ENCODE peak calls at places on chromosomes 11 and 22, in six cellular contexts. One of them, this sample, is unnamed.

GRCh38 chr11:41382927-41383326 is 76.5 kb downstream of the LRRC4C start:
- DNase-seq in NCI-H2029: no peak
- DNase-seq in iPS DF 6.9: no peak
- DNase-seq in right lobe of liver: no peak
- DNase-seq in CD8-positive, alpha-beta memory T cell: no peak
- DNase-seq in HEK293T: no peak
- DNase-seq in this sample: no peak

GRCh38 chr11:60942970-60943565 is 8.9 kb downstream of the SLC15A3 start:
- DNase-seq in HEK293T: no peak
- DNase-seq in right lobe of liver: no peak
- DNase-seq in NCI-H2029: peak; percentile 95
- DNase-seq in iPS DF 6.9: no peak
- DNase-seq in CD8-positive, alpha-beta memory T cell: no peak
- DNase-seq in this sample: no peak

GRCh38 chr11:2482199-2482598 is 37.4 kb downstream of the KCNQ1 start:
- DNase-seq in right lobe of liver: no peak
- DNase-seq in HEK293T: no peak
- DNase-seq in iPS DF 6.9: no peak
- DNase-seq in NCI-H2029: peak; percentile 62
- DNase-seq in CD8-positive, alpha-beta memory T cell: no peak
- DNase-seq in this sample: no peak

GRCh38 chr22:45977003-45977395 is at the start of gene WNT7B:
- DNase-seq in iPS DF 6.9: no peak
- DNase-seq in right lobe of liver: no peak
- DNase-seq in HEK293T: no peak
- DNase-seq in NCI-H2029: peak; percentile 78
- DNase-seq in CD8-positive, alpha-beta memory T cell: no peak
- DNase-seq in this sample: no peak

GRCh38 chr11:15969701-15970329 is 386.5 kb downstream of the SOX6 start:
- DNase-seq in CD8-positive, alpha-beta memory T cell: no peak
- DNase-seq in iPS DF 6.9: no peak
- DNase-seq in NCI-H2029: no peak
- DNase-seq in right lobe of liver: no peak
- DNase-seq in HEK293T: no peak
- DNase-seq in this sample: no peak

GRCh38 chr11:74015919-74016684 is 7.2 kb upstream of the UCP3 start:
- DNase-seq in right lobe of liver: no peak
- DNase-seq in HEK293T: no peak
- DNase-seq in CD8-positive, alpha-beta memory T cell: no peak
- DNase-seq in NCI-H2029: no peak
- DNase-seq in iPS DF 6.9: no peak
- DNase-seq in this sample: no peak

GRCh38 chr22:41478891-41479521 is 10.1 kb downstream of the ACO2 start:
- DNase-seq in NCI-H2029: no peak
- DNase-seq in right lobe of liver: peak; percentile 81
- DNase-seq in CD8-positive, alpha-beta memory T cell: no peak
- DNase-seq in HEK293T: no peak
- DNase-seq in iPS DF 6.9: no peak
- DNase-seq in this sample: no peak

GRCh38 chr11:111357150-111358037 is 21.7 kb downstream of the POU2AF1 start:
- DNase-seq in HEK293T: no peak
- DNase-seq in right lobe of liver: no peak
- DNase-seq in iPS DF 6.9: no peak
- DNase-seq in CD8-positive, alpha-beta memory T cell: no peak
- DNase-seq in NCI-H2029: no peak
- DNase-seq in this sample: no peak

GRCh38 chr11:86370171-86370570 is 4.5 kb upstream of the CCDC81 start:
- DNase-seq in CD8-positive, alpha-beta memory T cell: no peak
- DNase-seq in right lobe of liver: no peak
- DNase-seq in iPS DF 6.9: no peak
- DNase-seq in NCI-H2029: no peak
- DNase-seq in HEK293T: no peak
- DNase-seq in this sample: no peak

GRCh38 chr22:37063436-37064420 is 12.2 kb downstream of the KCTD17 start:
- DNase-seq in right lobe of liver: no peak
- DNase-seq in NCI-H2029: peak; percentile 76
- DNase-seq in iPS DF 6.9: no peak
- DNase-seq in HEK293T: no peak
- DNase-seq in CD8-positive, alpha-beta memory T cell: peak; percentile 38
- DNase-seq in this sample: no peak

GRCh38 chr11:125448136-125448535 is 47.9 kb downstream of the FEZ1 start:
- DNase-seq in right lobe of liver: no peak
- DNase-seq in iPS DF 6.9: no peak
- DNase-seq in NCI-H2029: no peak
- DNase-seq in CD8-positive, alpha-beta memory T cell: no peak
- DNase-seq in HEK293T: no peak
- DNase-seq in this sample: no peak

GRCh38 chr11:95360382-95360781 is 129.4 kb upstream of the SESN3 start:
- DNase-seq in NCI-H2029: no peak
- DNase-seq in HEK293T: no peak
- DNase-seq in iPS DF 6.9: no peak
- DNase-seq in CD8-positive, alpha-beta memory T cell: no peak
- DNase-seq in right lobe of liver: no peak
- DNase-seq in this sample: no peak

GRCh38 chr11:12846766-12847615 is 162.1 kb upstream of the RASSF10 start:
- DNase-seq in CD8-positive, alpha-beta memory T cell: no peak
- DNase-seq in right lobe of liver: no peak
- DNase-seq in iPS DF 6.9: no peak
- DNase-seq in NCI-H2029: peak; percentile 48
- DNase-seq in HEK293T: no peak
- DNase-seq in this sample: no peak

GRCh38 chr11:63567044-63567840 is 4.1 kb upstream of the PLAAT2 start:
- DNase-seq in HEK293T: no peak
- DNase-seq in NCI-H2029: peak; percentile 64
- DNase-seq in right lobe of liver: no peak
- DNase-seq in CD8-positive, alpha-beta memory T cell: peak; percentile 58
- DNase-seq in iPS DF 6.9: no peak
- DNase-seq in this sample: peak; percentile 47

This sample was measured in CD4-positive, alpha-beta T cell.